ENCODE peak calls at places on chromosomes 12 and 14, in four cellular contexts. Y, S, B and W are unnamed samples.

GRCh38 chr12:11446372-11446771 is 51.0 kb upstream of the PRB2 start:
- DNase-seq in Y (no peak), B (no peak), S (no peak), W (no peak)

GRCh38 chr12:62259311-62259992 is 752 bp upstream of the USP15 start:
- DNase-seq in B (no peak), S (no peak), Y (peak; percentile 8), W (no peak)

GRCh38 chr12:53102883-53103807 is at the start of gene SOAT2:
- DNase-seq in S (peak; percentile 68), Y (no peak), B (peak; percentile 5), W (no peak)

GRCh38 chr12:122026706-122027328 is 5.1 kb downstream of the BCL7A start:
- DNase-seq in B (no peak), Y (no peak), S (no peak), W (no peak)

GRCh38 chr14:99546230-99546879 is 57.7 kb downstream of the CCDC85C start:
- DNase-seq in B (peak; percentile 31), Y (no peak), S (no peak), W (no peak)

GRCh38 chr14:72552236-72552635 is 341.7 kb downstream of the DPF3 start:
- DNase-seq in B (no peak), S (no peak), Y (no peak), W (no peak)

GRCh38 chr14:100471451-100472093 is 115.6 kb downstream of the BEGAIN start:
- DNase-seq in B (no peak), S (no peak), Y (no peak), W (no peak)

GRCh38 chr14:97517566-97518234 is 720.5 kb downstream of the VRK1 start:
- DNase-seq in Y (no peak), S (no peak), B (no peak), W (no peak)

GRCh38 chr14:99515301-99516155 is 34.3 kb downstream of the CCNK start:
- DNase-seq in Y (no peak), B (no peak), S (no peak), W (no peak)

GRCh38 chr12:113196996-113197395 is 11.5 kb downstream of the RITA1 start:
- DNase-seq in B (peak; percentile 73), Y (peak; percentile 94), S (no peak), W (peak; percentile 78)

GRCh38 chr12:97404549-97404948 is 58.1 kb upstream of the RMST start:
- DNase-seq in B (peak; percentile 17), Y (peak; percentile 25), S (peak; percentile 23), W (peak; percentile 6)

GRCh38 chr12:120356567-120357030 is 12.4 kb downstream of the MSI1 start:
- DNase-seq in Y (peak; percentile 98), B (peak; percentile 96), S (peak; percentile 17), W (peak; percentile 81)

GRCh38 chr14:45790293-45790692 is 537.3 kb upstream of the MIS18BP1 start:
- DNase-seq in B (no peak), S (no peak), Y (no peak), W (no peak)

GRCh38 chr14:41229824-41230223 is 376.9 kb upstream of the LRFN5 start:
- DNase-seq in Y (no peak), B (no peak), S (no peak), W (no peak)

GRCh38 chr12:6208140-6208539 is 7.9 kb downstream of the CD9 start:
- DNase-seq in S (no peak), B (no peak), Y (no peak), W (no peak)

GRCh38 chr14:42004321-42004720 is 397.6 kb downstream of the LRFN5 start:
- DNase-seq in B (no peak), S (no peak), Y (no peak), W (no peak)

GRCh38 chr14:104353921-104354701 is 215.7 kb downstream of the KIF26A start:
- DNase-seq in Y (no peak), S (no peak), B (no peak), W (no peak)

GRCh38 chr12:47741340-47741703 is 16.0 kb upstream of the ENDOU start:
- DNase-seq in Y (no peak), S (no peak), B (no peak), W (no peak)

GRCh38 chr14:105147701-105148603 is 20.6 kb downstream of the JAG2 start:
- DNase-seq in B (no peak), Y (no peak), S (no peak), W (no peak)

GRCh38 chr14:39267592-39268112 is 33.9 kb downstream of the MIA2 start:
- DNase-seq in B (no peak), Y (no peak), S (no peak), W (no peak)

GRCh38 chr12:27244680-27245005 is 557 bp downstream of the STK38L start:
- DNase-seq in Y (no peak), S (no peak), B (no peak), W (peak; percentile 58)

GRCh38 chr12:27245039-27245438 is 953 bp downstream of the STK38L start:
- DNase-seq in Y (no peak), B (no peak), S (no peak), W (no peak)

GRCh38 chr12:27243804-27244679 is at the start of gene STK38L:
- DNase-seq in Y (peak; percentile 87), B (peak; percentile 96), S (peak; percentile 86), W (peak; percentile 93)

GRCh38 chr12:27246141-27246540 is 2.1 kb downstream of the STK38L start:
- DNase-seq in S (no peak), Y (no peak), B (no peak), W (no peak)

DNA sequence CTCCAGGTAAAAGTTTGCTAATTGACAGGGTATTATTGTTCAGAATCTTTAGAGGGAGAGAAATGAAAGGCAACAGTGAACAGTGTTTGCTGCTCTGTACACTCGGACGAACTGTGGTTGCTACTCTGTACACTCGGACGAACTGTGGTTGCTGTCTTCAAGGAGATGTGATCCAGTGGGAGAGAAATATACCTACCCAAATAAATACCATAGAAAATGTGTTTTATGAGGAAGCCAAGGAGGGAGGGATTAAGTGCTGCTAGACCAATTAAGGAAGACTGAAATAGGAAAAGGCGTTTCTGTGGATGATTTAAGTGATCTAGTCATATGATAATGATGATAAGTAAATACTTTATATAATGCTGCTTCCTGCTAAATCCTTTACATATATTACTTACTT is 2.7 kb downstream of the STK38L start:
- DNase-seq in Y (no peak), S (no peak), B (no peak), W (no peak)
- TF ChIP-seq RFX5 in Y (no peak), S (no peak), B (no peak), W (no peak)

GRCh38 chr12:60266381-60266852 is 670.6 kb downstream of the SLC16A7 start:
- DNase-seq in B (no peak), S (no peak), Y (peak; percentile 15), W (peak; percentile 94)
- TF ChIP-seq ELK1 in B (no peak), S (no peak), Y (no peak), W (no peak)

DNA sequence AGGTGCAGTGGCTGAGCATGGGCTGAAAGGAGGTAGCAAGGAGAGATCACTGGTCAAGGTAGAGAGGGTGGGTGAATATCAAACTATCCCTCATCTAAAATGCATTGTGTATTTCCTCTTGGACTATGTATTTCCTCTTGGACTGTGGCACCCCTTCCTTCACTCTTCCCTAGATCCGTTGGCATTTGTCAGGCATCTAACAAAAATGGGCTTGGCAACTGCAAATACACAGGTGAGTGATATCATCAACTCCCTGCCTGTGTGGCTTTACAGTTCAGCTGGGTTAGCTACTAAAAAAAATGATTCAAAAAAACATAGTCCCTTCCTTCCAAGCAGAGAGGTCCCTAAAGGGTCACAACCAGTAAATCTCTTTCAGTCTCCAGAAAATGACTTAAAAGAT is 142.8 kb upstream of the FUT8 start:
- DNase-seq in Y (no peak), B (no peak), S (no peak), W (no peak)
- TF ChIP-seq RFX5 in Y (no peak), B (no peak), S (no peak), W (no peak)

DNA sequence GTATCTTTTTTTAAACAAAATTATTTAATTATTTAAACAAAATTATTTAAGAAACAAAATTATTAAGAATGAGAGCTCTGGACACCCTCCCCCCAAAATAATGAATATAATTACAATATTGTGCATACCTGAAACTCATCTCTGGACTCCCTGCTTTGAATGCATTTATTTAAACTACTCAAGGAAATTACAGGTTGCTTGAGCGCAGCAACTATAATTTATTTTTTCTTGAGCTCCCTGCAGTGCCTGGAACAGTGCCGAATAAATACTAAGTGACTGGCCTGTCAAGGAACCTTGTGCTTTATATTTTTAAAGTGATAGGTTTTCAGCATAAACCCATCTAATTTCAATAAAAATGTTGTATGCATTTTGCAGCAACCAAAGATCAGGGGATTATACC is 93.9 kb downstream of the KCNC2 start:
- DNase-seq in S (no peak), Y (no peak), B (no peak), W (no peak)
- TF ChIP-seq ELK1 in S (no peak), Y (no peak), B (no peak), W (no peak)

GRCh38 chr12:108689314-108690190 is 41.8 kb downstream of the CORO1C start:
- DNase-seq in Y (no peak), S (no peak), B (peak; percentile 62), W (peak; percentile 55)
- TF ChIP-seq RFX5 in Y (no peak), S (no peak), B (no peak), W (no peak)

GRCh38 chr12:104334581-104334980 is 31.0 kb downstream of the EID3 start:
- DNase-seq in B (no peak), Y (no peak), S (no peak), W (no peak)
- TF ChIP-seq ELK1 in B (no peak), Y (no peak), S (no peak), W (no peak)

DNA sequence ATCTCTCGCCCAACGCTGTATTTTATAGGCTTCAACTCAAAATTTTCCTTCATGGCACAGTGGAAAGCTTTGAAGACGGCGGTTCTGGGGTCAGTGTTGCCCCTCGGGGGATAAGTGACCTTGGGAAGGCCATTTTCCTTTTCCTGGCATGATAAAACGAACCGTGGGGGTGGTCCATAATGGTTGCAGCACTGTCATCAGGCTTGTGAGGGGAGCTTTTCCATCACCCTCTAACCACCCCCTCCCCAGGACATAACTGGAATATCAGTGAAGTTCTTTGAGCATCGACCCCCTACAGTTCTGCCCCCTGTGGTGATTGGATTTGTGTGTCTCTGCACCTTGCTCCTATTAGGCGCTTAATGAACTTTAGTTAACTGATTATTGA is 16.0 kb downstream of the FOS start:
- DNase-seq in S (no peak), B (peak; percentile 25), Y (peak; percentile 47), W (no peak)
- TF ChIP-seq RFX5 in S (no peak), B (no peak), Y (no peak), W (no peak)

GRCh38 chr12:115174928-115175327 is 491.0 kb upstream of the TBX3 start:
- DNase-seq in Y (no peak), S (no peak), B (no peak), W (no peak)
- TF ChIP-seq ELK1 in Y (no peak), S (no peak), B (no peak), W (no peak)

DNA sequence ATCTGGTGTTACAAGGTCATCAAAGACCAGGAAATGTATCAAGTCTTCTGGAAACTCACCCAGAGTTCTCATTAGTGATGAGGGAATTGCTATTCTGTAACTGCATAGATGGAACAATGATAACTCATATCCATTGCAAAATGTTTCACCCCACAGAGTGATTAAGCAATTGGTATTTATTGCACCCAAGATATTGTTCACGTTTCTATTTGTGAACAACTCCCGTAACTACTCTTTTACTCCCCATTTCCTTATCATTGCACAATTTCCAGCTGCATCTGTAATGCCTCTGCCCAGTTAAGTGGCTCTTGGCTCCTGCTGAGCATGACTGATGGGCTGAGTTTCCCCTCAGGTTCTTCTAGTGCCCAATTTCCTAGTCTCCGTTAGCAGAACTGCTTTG is 108.7 kb upstream of the PRICKLE1 start:
- DNase-seq in B (no peak), Y (no peak), S (no peak), W (no peak)
- TF ChIP-seq RFX5 in B (no peak), Y (no peak), S (no peak), W (no peak)